ENCODE peak calls at places on chromosomes 3 and 15, in eight cellular contexts. One of them, this sample, is unnamed.

GRCh38 chr15:83310521-83311456 is 26.3 kb upstream of the BNC1 start:
- DNase-seq in stimulated activated CD4-positive, alpha-beta T cell treated with anti-CD3 and anti-CD28 coated beads, Interleukin-1b, Interleukin-23, amount 100 ng/mL, for 4 hours: no peak
- DNase-seq in activated T-cell treated with anti-CD3 and anti-CD28 coated beads for 4 hours: no peak
- DNase-seq in NCI-H446: no peak
- DNase-seq in neural crest cell: no peak
- DNase-seq in AG09309: no peak
- DNase-seq in omental fat pad: no peak
- DNase-seq in stimulated activated CD8-positive, alpha-beta memory T cell treated with anti-CD3 and anti-CD28 coated beads, Interleukin-15, amount 100 ng/mL, for 24 hours: no peak
- DNase-seq in this sample: no peak

GRCh38 chr15:101641134-101641764 is 10.9 kb downstream of the TM2D3 start:
- DNase-seq in stimulated activated CD4-positive, alpha-beta T cell treated with anti-CD3 and anti-CD28 coated beads, Interleukin-1b, Interleukin-23, amount 100 ng/mL, for 4 hours: peak
- DNase-seq in activated T-cell treated with anti-CD3 and anti-CD28 coated beads for 4 hours: peak
- DNase-seq in NCI-H446: peak
- DNase-seq in neural crest cell: peak
- DNase-seq in AG09309: no peak
- DNase-seq in omental fat pad: peak
- DNase-seq in stimulated activated CD8-positive, alpha-beta memory T cell treated with anti-CD3 and anti-CD28 coated beads, Interleukin-15, amount 100 ng/mL, for 24 hours: peak
- DNase-seq in this sample: peak

GRCh38 chr15:57427367-57427821 is 51.1 kb downstream of the CGNL1 start:
- DNase-seq in stimulated activated CD4-positive, alpha-beta T cell treated with anti-CD3 and anti-CD28 coated beads, Interleukin-1b, Interleukin-23, amount 100 ng/mL, for 4 hours: no peak
- DNase-seq in activated T-cell treated with anti-CD3 and anti-CD28 coated beads for 4 hours: no peak
- DNase-seq in NCI-H446: no peak
- DNase-seq in neural crest cell: no peak
- DNase-seq in AG09309: peak
- DNase-seq in omental fat pad: no peak
- DNase-seq in stimulated activated CD8-positive, alpha-beta memory T cell treated with anti-CD3 and anti-CD28 coated beads, Interleukin-15, amount 100 ng/mL, for 24 hours: no peak
- DNase-seq in this sample: no peak

GRCh38 chr3:18058666-18059065 is 316.2 kb upstream of the TBC1D5 start:
- DNase-seq in stimulated activated CD4-positive, alpha-beta T cell treated with anti-CD3 and anti-CD28 coated beads, Interleukin-1b, Interleukin-23, amount 100 ng/mL, for 4 hours: no peak
- DNase-seq in activated T-cell treated with anti-CD3 and anti-CD28 coated beads for 4 hours: no peak
- DNase-seq in NCI-H446: no peak
- DNase-seq in neural crest cell: no peak
- DNase-seq in AG09309: no peak
- DNase-seq in omental fat pad: no peak
- DNase-seq in stimulated activated CD8-positive, alpha-beta memory T cell treated with anti-CD3 and anti-CD28 coated beads, Interleukin-15, amount 100 ng/mL, for 24 hours: no peak
- DNase-seq in this sample: no peak

GRCh38 chr15:69903476-69904295 is 194.0 kb downstream of the TLE3 start:
- DNase-seq in stimulated activated CD4-positive, alpha-beta T cell treated with anti-CD3 and anti-CD28 coated beads, Interleukin-1b, Interleukin-23, amount 100 ng/mL, for 4 hours: no peak
- DNase-seq in activated T-cell treated with anti-CD3 and anti-CD28 coated beads for 4 hours: no peak
- DNase-seq in NCI-H446: no peak
- DNase-seq in neural crest cell: no peak
- DNase-seq in AG09309: no peak
- DNase-seq in omental fat pad: no peak
- DNase-seq in stimulated activated CD8-positive, alpha-beta memory T cell treated with anti-CD3 and anti-CD28 coated beads, Interleukin-15, amount 100 ng/mL, for 24 hours: no peak
- DNase-seq in this sample: no peak

GRCh38 chr3:37124431-37124830 is 50.0 kb downstream of the LRRFIP2 start:
- DNase-seq in stimulated activated CD4-positive, alpha-beta T cell treated with anti-CD3 and anti-CD28 coated beads, Interleukin-1b, Interleukin-23, amount 100 ng/mL, for 4 hours: no peak
- DNase-seq in activated T-cell treated with anti-CD3 and anti-CD28 coated beads for 4 hours: no peak
- DNase-seq in NCI-H446: no peak
- DNase-seq in neural crest cell: no peak
- DNase-seq in AG09309: no peak
- DNase-seq in omental fat pad: no peak
- DNase-seq in stimulated activated CD8-positive, alpha-beta memory T cell treated with anti-CD3 and anti-CD28 coated beads, Interleukin-15, amount 100 ng/mL, for 24 hours: no peak
- DNase-seq in this sample: no peak

GRCh38 chr3:66413151-66413751 is 87.6 kb downstream of the LRIG1 start:
- DNase-seq in stimulated activated CD4-positive, alpha-beta T cell treated with anti-CD3 and anti-CD28 coated beads, Interleukin-1b, Interleukin-23, amount 100 ng/mL, for 4 hours: no peak
- DNase-seq in activated T-cell treated with anti-CD3 and anti-CD28 coated beads for 4 hours: no peak
- DNase-seq in NCI-H446: no peak
- DNase-seq in neural crest cell: no peak
- DNase-seq in AG09309: peak
- DNase-seq in omental fat pad: no peak
- DNase-seq in stimulated activated CD8-positive, alpha-beta memory T cell treated with anti-CD3 and anti-CD28 coated beads, Interleukin-15, amount 100 ng/mL, for 24 hours: no peak
- DNase-seq in this sample: no peak

GRCh38 chr3:179113903-179114302 is 34.3 kb upstream of the PIK3CA start:
- DNase-seq in stimulated activated CD4-positive, alpha-beta T cell treated with anti-CD3 and anti-CD28 coated beads, Interleukin-1b, Interleukin-23, amount 100 ng/mL, for 4 hours: no peak
- DNase-seq in activated T-cell treated with anti-CD3 and anti-CD28 coated beads for 4 hours: no peak
- DNase-seq in NCI-H446: no peak
- DNase-seq in neural crest cell: no peak
- DNase-seq in AG09309: no peak
- DNase-seq in omental fat pad: no peak
- DNase-seq in stimulated activated CD8-positive, alpha-beta memory T cell treated with anti-CD3 and anti-CD28 coated beads, Interleukin-15, amount 100 ng/mL, for 24 hours: no peak
- DNase-seq in this sample: no peak

GRCh38 chr3:107523361-107524213 is 825 bp downstream of the BBX start:
- DNase-seq in stimulated activated CD4-positive, alpha-beta T cell treated with anti-CD3 and anti-CD28 coated beads, Interleukin-1b, Interleukin-23, amount 100 ng/mL, for 4 hours: peak
- DNase-seq in activated T-cell treated with anti-CD3 and anti-CD28 coated beads for 4 hours: peak
- DNase-seq in NCI-H446: peak
- DNase-seq in neural crest cell: peak
- DNase-seq in AG09309: no peak
- DNase-seq in omental fat pad: no peak
- DNase-seq in stimulated activated CD8-positive, alpha-beta memory T cell treated with anti-CD3 and anti-CD28 coated beads, Interleukin-15, amount 100 ng/mL, for 24 hours: peak
- DNase-seq in this sample: peak

GRCh38 chr15:26294062-26294689 is 431.0 kb upstream of the ATP10A start:
- DNase-seq in stimulated activated CD4-positive, alpha-beta T cell treated with anti-CD3 and anti-CD28 coated beads, Interleukin-1b, Interleukin-23, amount 100 ng/mL, for 4 hours: no peak
- DNase-seq in activated T-cell treated with anti-CD3 and anti-CD28 coated beads for 4 hours: no peak
- DNase-seq in NCI-H446: no peak
- DNase-seq in neural crest cell: no peak
- DNase-seq in AG09309: no peak
- DNase-seq in omental fat pad: no peak
- DNase-seq in stimulated activated CD8-positive, alpha-beta memory T cell treated with anti-CD3 and anti-CD28 coated beads, Interleukin-15, amount 100 ng/mL, for 24 hours: no peak
- DNase-seq in this sample: no peak

GRCh38 chr3:13637311-13637891 is 88.5 kb downstream of the FBLN2 start:
- DNase-seq in stimulated activated CD4-positive, alpha-beta T cell treated with anti-CD3 and anti-CD28 coated beads, Interleukin-1b, Interleukin-23, amount 100 ng/mL, for 4 hours: no peak
- DNase-seq in activated T-cell treated with anti-CD3 and anti-CD28 coated beads for 4 hours: no peak
- DNase-seq in NCI-H446: no peak
- DNase-seq in neural crest cell: no peak
- DNase-seq in AG09309: no peak
- DNase-seq in omental fat pad: no peak
- DNase-seq in stimulated activated CD8-positive, alpha-beta memory T cell treated with anti-CD3 and anti-CD28 coated beads, Interleukin-15, amount 100 ng/mL, for 24 hours: no peak
- DNase-seq in this sample: no peak

GRCh38 chr15:42457445-42458442 is 33.2 kb downstream of the ZNF106 start:
- DNase-seq in stimulated activated CD4-positive, alpha-beta T cell treated with anti-CD3 and anti-CD28 coated beads, Interleukin-1b, Interleukin-23, amount 100 ng/mL, for 4 hours: no peak
- DNase-seq in activated T-cell treated with anti-CD3 and anti-CD28 coated beads for 4 hours: no peak
- DNase-seq in NCI-H446: no peak
- DNase-seq in neural crest cell: peak
- DNase-seq in AG09309: peak
- DNase-seq in omental fat pad: no peak
- DNase-seq in stimulated activated CD8-positive, alpha-beta memory T cell treated with anti-CD3 and anti-CD28 coated beads, Interleukin-15, amount 100 ng/mL, for 24 hours: no peak
- DNase-seq in this sample: peak

GRCh38 chr15:95784508-95784907 is 546.0 kb upstream of the NR2F2 start:
- DNase-seq in stimulated activated CD4-positive, alpha-beta T cell treated with anti-CD3 and anti-CD28 coated beads, Interleukin-1b, Interleukin-23, amount 100 ng/mL, for 4 hours: no peak
- DNase-seq in activated T-cell treated with anti-CD3 and anti-CD28 coated beads for 4 hours: no peak
- DNase-seq in NCI-H446: no peak
- DNase-seq in neural crest cell: no peak
- DNase-seq in AG09309: no peak
- DNase-seq in omental fat pad: no peak
- DNase-seq in stimulated activated CD8-positive, alpha-beta memory T cell treated with anti-CD3 and anti-CD28 coated beads, Interleukin-15, amount 100 ng/mL, for 24 hours: no peak
- DNase-seq in this sample: no peak

GRCh38 chr3:42262525-42262924 is 3.5 kb downstream of the CCK start:
- DNase-seq in stimulated activated CD4-positive, alpha-beta T cell treated with anti-CD3 and anti-CD28 coated beads, Interleukin-1b, Interleukin-23, amount 100 ng/mL, for 4 hours: no peak
- DNase-seq in activated T-cell treated with anti-CD3 and anti-CD28 coated beads for 4 hours: no peak
- DNase-seq in NCI-H446: no peak
- DNase-seq in neural crest cell: no peak
- DNase-seq in AG09309: peak
- DNase-seq in omental fat pad: no peak
- DNase-seq in stimulated activated CD8-positive, alpha-beta memory T cell treated with anti-CD3 and anti-CD28 coated beads, Interleukin-15, amount 100 ng/mL, for 24 hours: no peak
- DNase-seq in this sample: no peak

GRCh38 chr3:79001255-79001654 is 766.5 kb downstream of the ROBO1 start:
- DNase-seq in stimulated activated CD4-positive, alpha-beta T cell treated with anti-CD3 and anti-CD28 coated beads, Interleukin-1b, Interleukin-23, amount 100 ng/mL, for 4 hours: no peak
- DNase-seq in activated T-cell treated with anti-CD3 and anti-CD28 coated beads for 4 hours: no peak
- DNase-seq in NCI-H446: no peak
- DNase-seq in neural crest cell: no peak
- DNase-seq in AG09309: no peak
- DNase-seq in omental fat pad: no peak
- DNase-seq in stimulated activated CD8-positive, alpha-beta memory T cell treated with anti-CD3 and anti-CD28 coated beads, Interleukin-15, amount 100 ng/mL, for 24 hours: no peak
- DNase-seq in this sample: no peak

GRCh38 chr3:20043398-20043797 is 3.2 kb downstream of the KAT2B start:
- DNase-seq in stimulated activated CD4-positive, alpha-beta T cell treated with anti-CD3 and anti-CD28 coated beads, Interleukin-1b, Interleukin-23, amount 100 ng/mL, for 4 hours: no peak
- DNase-seq in activated T-cell treated with anti-CD3 and anti-CD28 coated beads for 4 hours: peak
- DNase-seq in NCI-H446: no peak
- DNase-seq in neural crest cell: no peak
- DNase-seq in AG09309: no peak
- DNase-seq in omental fat pad: peak
- DNase-seq in stimulated activated CD8-positive, alpha-beta memory T cell treated with anti-CD3 and anti-CD28 coated beads, Interleukin-15, amount 100 ng/mL, for 24 hours: no peak
- DNase-seq in this sample: peak

GRCh38 chr15:73374599-73374998 is 5.8 kb upstream of the HCN4 start:
- DNase-seq in stimulated activated CD4-positive, alpha-beta T cell treated with anti-CD3 and anti-CD28 coated beads, Interleukin-1b, Interleukin-23, amount 100 ng/mL, for 4 hours: no peak
- DNase-seq in activated T-cell treated with anti-CD3 and anti-CD28 coated beads for 4 hours: no peak
- DNase-seq in NCI-H446: no peak
- DNase-seq in neural crest cell: no peak
- DNase-seq in AG09309: no peak
- DNase-seq in omental fat pad: no peak
- DNase-seq in stimulated activated CD8-positive, alpha-beta memory T cell treated with anti-CD3 and anti-CD28 coated beads, Interleukin-15, amount 100 ng/mL, for 24 hours: no peak
- DNase-seq in this sample: no peak

GRCh38 chr3:139227165-139227564 is 116.7 kb upstream of the MRPS22 start:
- DNase-seq in stimulated activated CD4-positive, alpha-beta T cell treated with anti-CD3 and anti-CD28 coated beads, Interleukin-1b, Interleukin-23, amount 100 ng/mL, for 4 hours: no peak
- DNase-seq in activated T-cell treated with anti-CD3 and anti-CD28 coated beads for 4 hours: no peak
- DNase-seq in NCI-H446: peak
- DNase-seq in neural crest cell: no peak
- DNase-seq in AG09309: no peak
- DNase-seq in omental fat pad: no peak
- DNase-seq in stimulated activated CD8-positive, alpha-beta memory T cell treated with anti-CD3 and anti-CD28 coated beads, Interleukin-15, amount 100 ng/mL, for 24 hours: no peak
- DNase-seq in this sample: no peak

GRCh38 chr3:149615731-149616221 is 42.0 kb downstream of the WWTR1 start:
- DNase-seq in stimulated activated CD4-positive, alpha-beta T cell treated with anti-CD3 and anti-CD28 coated beads, Interleukin-1b, Interleukin-23, amount 100 ng/mL, for 4 hours: no peak
- DNase-seq in activated T-cell treated with anti-CD3 and anti-CD28 coated beads for 4 hours: no peak
- DNase-seq in NCI-H446: no peak
- DNase-seq in neural crest cell: no peak
- DNase-seq in AG09309: no peak
- DNase-seq in omental fat pad: no peak
- DNase-seq in stimulated activated CD8-positive, alpha-beta memory T cell treated with anti-CD3 and anti-CD28 coated beads, Interleukin-15, amount 100 ng/mL, for 24 hours: no peak
- DNase-seq in this sample: no peak

GRCh38 chr15:67997996-67998395 is 56.1 kb upstream of the PIAS1 start:
- DNase-seq in stimulated activated CD4-positive, alpha-beta T cell treated with anti-CD3 and anti-CD28 coated beads, Interleukin-1b, Interleukin-23, amount 100 ng/mL, for 4 hours: no peak
- DNase-seq in activated T-cell treated with anti-CD3 and anti-CD28 coated beads for 4 hours: no peak
- DNase-seq in NCI-H446: no peak
- DNase-seq in neural crest cell: no peak
- DNase-seq in AG09309: peak
- DNase-seq in omental fat pad: no peak
- DNase-seq in stimulated activated CD8-positive, alpha-beta memory T cell treated with anti-CD3 and anti-CD28 coated beads, Interleukin-15, amount 100 ng/mL, for 24 hours: no peak
- DNase-seq in this sample: no peak

GRCh38 chr3:132290833-132291232 is 26.4 kb upstream of the ACP3 start:
- DNase-seq in stimulated activated CD4-positive, alpha-beta T cell treated with anti-CD3 and anti-CD28 coated beads, Interleukin-1b, Interleukin-23, amount 100 ng/mL, for 4 hours: no peak
- DNase-seq in activated T-cell treated with anti-CD3 and anti-CD28 coated beads for 4 hours: no peak
- DNase-seq in NCI-H446: no peak
- DNase-seq in neural crest cell: no peak
- DNase-seq in AG09309: peak
- DNase-seq in omental fat pad: no peak
- DNase-seq in stimulated activated CD8-positive, alpha-beta memory T cell treated with anti-CD3 and anti-CD28 coated beads, Interleukin-15, amount 100 ng/mL, for 24 hours: no peak
- DNase-seq in this sample: no peak

GRCh38 chr3:167382127-167382526 is 2.0 kb upstream of the ZBBX start:
- DNase-seq in stimulated activated CD4-positive, alpha-beta T cell treated with anti-CD3 and anti-CD28 coated beads, Interleukin-1b, Interleukin-23, amount 100 ng/mL, for 4 hours: no peak
- DNase-seq in activated T-cell treated with anti-CD3 and anti-CD28 coated beads for 4 hours: no peak
- DNase-seq in NCI-H446: no peak
- DNase-seq in neural crest cell: no peak
- DNase-seq in AG09309: no peak
- DNase-seq in omental fat pad: no peak
- DNase-seq in stimulated activated CD8-positive, alpha-beta memory T cell treated with anti-CD3 and anti-CD28 coated beads, Interleukin-15, amount 100 ng/mL, for 24 hours: no peak
- DNase-seq in this sample: no peak

GRCh38 chr15:70137975-70138374 is 40.3 kb upstream of the TLE3 start:
- DNase-seq in stimulated activated CD4-positive, alpha-beta T cell treated with anti-CD3 and anti-CD28 coated beads, Interleukin-1b, Interleukin-23, amount 100 ng/mL, for 4 hours: no peak
- DNase-seq in activated T-cell treated with anti-CD3 and anti-CD28 coated beads for 4 hours: no peak
- DNase-seq in NCI-H446: no peak
- DNase-seq in neural crest cell: no peak
- DNase-seq in AG09309: no peak
- DNase-seq in omental fat pad: no peak
- DNase-seq in stimulated activated CD8-positive, alpha-beta memory T cell treated with anti-CD3 and anti-CD28 coated beads, Interleukin-15, amount 100 ng/mL, for 24 hours: no peak
- DNase-seq in this sample: no peak

GRCh38 chr3:125916376-125916978 is 52.5 kb upstream of the ROPN1B start:
- DNase-seq in stimulated activated CD4-positive, alpha-beta T cell treated with anti-CD3 and anti-CD28 coated beads, Interleukin-1b, Interleukin-23, amount 100 ng/mL, for 4 hours: peak
- DNase-seq in activated T-cell treated with anti-CD3 and anti-CD28 coated beads for 4 hours: peak
- DNase-seq in NCI-H446: peak
- DNase-seq in neural crest cell: peak
- DNase-seq in AG09309: peak
- DNase-seq in omental fat pad: peak
- DNase-seq in stimulated activated CD8-positive, alpha-beta memory T cell treated with anti-CD3 and anti-CD28 coated beads, Interleukin-15, amount 100 ng/mL, for 24 hours: peak
- DNase-seq in this sample: peak

GRCh38 chr3:24539699-24540098 is 45.0 kb upstream of the THRB start:
- DNase-seq in stimulated activated CD4-positive, alpha-beta T cell treated with anti-CD3 and anti-CD28 coated beads, Interleukin-1b, Interleukin-23, amount 100 ng/mL, for 4 hours: no peak
- DNase-seq in activated T-cell treated with anti-CD3 and anti-CD28 coated beads for 4 hours: no peak
- DNase-seq in NCI-H446: no peak
- DNase-seq in neural crest cell: no peak
- DNase-seq in AG09309: no peak
- DNase-seq in omental fat pad: no peak
- DNase-seq in stimulated activated CD8-positive, alpha-beta memory T cell treated with anti-CD3 and anti-CD28 coated beads, Interleukin-15, amount 100 ng/mL, for 24 hours: no peak
- DNase-seq in this sample: no peak